ENCODE peak calls at places on chromosomes 11 and 22, in six cellular contexts. F, E, X, C, Z and N are unnamed samples.

GRCh38 chr11:35337136-35337918 is 82.0 kb downstream of the SLC1A2 start:
- DNase-seq in Z (peak), X (no peak), C (no peak), F (no peak), E (no peak), N (no peak)

GRCh38 chr22:36182871-36183270 is 18.7 kb downstream of the APOL4 start:
- DNase-seq in X (no peak), E (no peak), C (no peak), Z (no peak), F (no peak), N (no peak)

GRCh38 chr22:20324139-20324516 is 4.3 kb upstream of the DGCR6L start:
- DNase-seq in E (no peak), C (no peak), Z (no peak), F (no peak), X (no peak), N (no peak)

GRCh38 chr22:20569059-20570058 is 61.9 kb downstream of the MED15 start:
- DNase-seq in E (peak), Z (peak), F (peak), C (no peak), X (no peak), N (no peak)

GRCh38 chr11:63099555-63099954 is 44.5 kb downstream of the SLC22A24 start:
- DNase-seq in F (no peak), C (no peak), X (no peak), E (no peak), Z (no peak), N (no peak)

GRCh38 chr11:14455648-14456430 is 43.8 kb downstream of the COPB1 start:
- DNase-seq in X (no peak), F (no peak), C (no peak), Z (no peak), E (no peak), N (no peak)

GRCh38 chr11:126658306-126659056 is 303.0 kb downstream of the ST3GAL4 start:
- DNase-seq in E (no peak), X (no peak), Z (no peak), C (no peak), F (no peak), N (no peak)

GRCh38 chr22:47171441-47172221 is 409.2 kb downstream of the TBC1D22A start:
- DNase-seq in X (no peak), E (no peak), F (no peak), C (no peak), Z (no peak), N (no peak)

GRCh38 chr22:42282252-42282942 is 11.9 kb upstream of the TCF20 start:
- DNase-seq in C (no peak), E (no peak), F (no peak), Z (no peak), X (no peak), N (no peak)

GRCh38 chr11:104907521-104908185 is 9.4 kb upstream of the CASP12 start:
- DNase-seq in X (no peak), C (no peak), E (no peak), Z (no peak), F (no peak), N (no peak)

GRCh38 chr11:100640646-100641045 is 46.4 kb upstream of the ARHGAP42 start:
- DNase-seq in X (no peak), Z (no peak), E (no peak), F (no peak), C (no peak), N (no peak)

GRCh38 chr11:117597083-117597482 is 199.9 kb downstream of the DSCAML1 start:
- DNase-seq in F (peak), X (peak), E (no peak), Z (no peak), C (no peak), N (no peak)

GRCh38 chr11:16863382-16863781 is 124.9 kb downstream of the C11orf58 start:
- DNase-seq in X (no peak), Z (no peak), C (no peak), E (no peak), F (no peak), N (no peak)

GRCh38 chr11:110374921-110375320 is 54.8 kb upstream of the FDX1 start:
- DNase-seq in X (no peak), C (no peak), E (no peak), F (no peak), Z (no peak), N (no peak)

GRCh38 chr11:132770802-132771545 is 761.3 kb downstream of the OPCML start:
- DNase-seq in X (no peak), E (no peak), Z (no peak), C (no peak), F (no peak), N (no peak)

GRCh38 chr11:132278801-132279574 is 908.6 kb downstream of the NTM start:
- DNase-seq in X (no peak), C (no peak), F (peak), E (no peak), Z (no peak), N (no peak)

GRCh38 chr11:36098046-36098445 is 154.2 kb downstream of the LDLRAD3 start:
- DNase-seq in Z (no peak), E (no peak), X (no peak), F (no peak), C (no peak), N (no peak)

GRCh38 chr11:124656759-124657627 is 16.5 kb downstream of the SIAE start:
- DNase-seq in F (no peak), C (no peak), Z (no peak), E (no peak), X (no peak), N (no peak)

GRCh38 chr11:93513763-93514162 is 29.4 kb downstream of the SMCO4 start:
- DNase-seq in C (no peak), X (no peak), Z (no peak), F (no peak), E (no peak), N (no peak)

GRCh38 chr22:47165338-47165931 is 403.0 kb downstream of the TBC1D22A start:
- DNase-seq in C (no peak), F (peak), E (no peak), X (no peak), Z (no peak), N (no peak)

GRCh38 chr11:122108192-122108799 is 7.7 kb downstream of the BLID start:
- DNase-seq in X (peak), C (no peak), Z (no peak), E (no peak), F (peak), N (no peak)

GRCh38 chr11:65894034-65894591 is 3.6 kb downstream of the CCDC85B start:
- DNase-seq in Z (no peak), X (no peak), E (no peak), F (no peak), C (no peak), N (peak)

GRCh38 chr11:69992943-69993694 is 85.0 kb upstream of the ANO1 start:
- DNase-seq in F (no peak), C (no peak), X (peak), E (no peak), Z (no peak), N (no peak)

GRCh38 chr22:26072611-26073010 is 96.7 kb upstream of the SEZ6L start:
- DNase-seq in F (no peak), C (no peak), X (no peak), Z (no peak), E (no peak), N (no peak)

GRCh38 chr11:8699903-8700302 is 17.3 kb downstream of the RPL27A start:
- DNase-seq in F (no peak), E (no peak), Z (no peak), C (no peak), X (no peak), N (no peak)

GRCh38 chr22:35561796-35562526 is 21.3 kb downstream of the RASD2 start:
- DNase-seq in C (no peak), F (peak), Z (peak), X (no peak), E (no peak), N (no peak)

GRCh38 chr11:86116996-86117705 is 48.3 kb upstream of the PICALM start:
- DNase-seq in X (no peak), Z (no peak), E (no peak), F (no peak), C (no peak), N (no peak)

GRCh38 chr11:8218840-8219239 is 44.8 kb downstream of the LMO1 start:
- DNase-seq in C (no peak), E (no peak), F (no peak), Z (no peak), X (no peak), N (no peak)

GRCh38 chr22:24728790-24729637 is 45.5 kb downstream of the PIWIL3 start:
- DNase-seq in C (no peak), E (no peak), Z (no peak), F (peak), X (no peak), N (no peak)

GRCh38 chr11:83725718-83726117 is 439.6 kb upstream of the CCDC90B start:
- DNase-seq in Z (no peak), C (no peak), F (no peak), E (no peak), X (no peak), N (no peak)

GRCh38 chr11:102599642-102600261 is 25.4 kb downstream of the MMP20 start:
- DNase-seq in F (no peak), E (no peak), Z (peak), X (no peak), C (no peak), N (no peak)

GRCh38 chr11:35174666-35175065 is 35.7 kb downstream of the CD44 start:
- DNase-seq in E (no peak), Z (peak), F (peak), C (no peak), X (no peak), N (no peak)